ENCODE peak calls at places on chromosome 10, in four cellular contexts. One of them, this sample, is unnamed.

GRCh38 chr10:12980713-12981306 is 20.7 kb downstream of the CCDC3 start:
- DNase-seq in pulmonary artery endothelial cell: no peak
- DNase-seq in stimulated activated CD8-positive, alpha-beta memory T cell treated with anti-CD3 and anti-CD28 coated beads, Interleukin-7, amount 100 ng/mL, for 24 hours: no peak
- DNase-seq in prostate gland: no peak
- DNase-seq in this sample: no peak

GRCh38 chr10:30186371-30186875 is 127.0 kb upstream of the JCAD start:
- DNase-seq in stimulated activated CD8-positive, alpha-beta memory T cell treated with anti-CD3 and anti-CD28 coated beads, Interleukin-7, amount 100 ng/mL, for 24 hours: no peak
- DNase-seq in pulmonary artery endothelial cell: no peak
- DNase-seq in prostate gland: no peak
- DNase-seq in this sample: no peak

GRCh38 chr10:46020871-46021553 is 9.4 kb downstream of the NCOA4 start:
- DNase-seq in stimulated activated CD8-positive, alpha-beta memory T cell treated with anti-CD3 and anti-CD28 coated beads, Interleukin-7, amount 100 ng/mL, for 24 hours: no peak
- DNase-seq in pulmonary artery endothelial cell: no peak
- DNase-seq in prostate gland: no peak
- DNase-seq in this sample: no peak

GRCh38 chr10:5617521-5617920 is 48.9 kb downstream of the ASB13 start:
- DNase-seq in stimulated activated CD8-positive, alpha-beta memory T cell treated with anti-CD3 and anti-CD28 coated beads, Interleukin-7, amount 100 ng/mL, for 24 hours: no peak
- DNase-seq in pulmonary artery endothelial cell: no peak
- DNase-seq in prostate gland: no peak
- DNase-seq in this sample: no peak

GRCh38 chr10:119206603-119207366 is 586 bp upstream of the GRK5 start:
- DNase-seq in stimulated activated CD8-positive, alpha-beta memory T cell treated with anti-CD3 and anti-CD28 coated beads, Interleukin-7, amount 100 ng/mL, for 24 hours: peak
- DNase-seq in pulmonary artery endothelial cell: no peak
- DNase-seq in prostate gland: peak
- DNase-seq in this sample: peak

GRCh38 chr10:47253651-47254375 is 46.2 kb upstream of the GDF10 start:
- DNase-seq in prostate gland: no peak
- DNase-seq in pulmonary artery endothelial cell: no peak
- DNase-seq in stimulated activated CD8-positive, alpha-beta memory T cell treated with anti-CD3 and anti-CD28 coated beads, Interleukin-7, amount 100 ng/mL, for 24 hours: no peak
- DNase-seq in this sample: no peak

GRCh38 chr10:44380829-44381600 is 3.9 kb downstream of the CXCL12 start:
- DNase-seq in pulmonary artery endothelial cell: no peak
- DNase-seq in stimulated activated CD8-positive, alpha-beta memory T cell treated with anti-CD3 and anti-CD28 coated beads, Interleukin-7, amount 100 ng/mL, for 24 hours: no peak
- DNase-seq in prostate gland: no peak
- DNase-seq in this sample: no peak

GRCh38 chr10:93749218-93749799 is 8.4 kb upstream of the LGI1 start:
- DNase-seq in prostate gland: no peak
- DNase-seq in stimulated activated CD8-positive, alpha-beta memory T cell treated with anti-CD3 and anti-CD28 coated beads, Interleukin-7, amount 100 ng/mL, for 24 hours: no peak
- DNase-seq in pulmonary artery endothelial cell: no peak
- DNase-seq in this sample: no peak

GRCh38 chr10:78736926-78737618 is 331.7 kb upstream of the ZMIZ1 start:
- DNase-seq in prostate gland: no peak
- DNase-seq in pulmonary artery endothelial cell: no peak
- DNase-seq in stimulated activated CD8-positive, alpha-beta memory T cell treated with anti-CD3 and anti-CD28 coated beads, Interleukin-7, amount 100 ng/mL, for 24 hours: no peak
- DNase-seq in this sample: no peak

GRCh38 chr10:130301026-130301892 is 165.1 kb downstream of the GLRX3 start:
- DNase-seq in pulmonary artery endothelial cell: peak
- DNase-seq in prostate gland: peak
- DNase-seq in stimulated activated CD8-positive, alpha-beta memory T cell treated with anti-CD3 and anti-CD28 coated beads, Interleukin-7, amount 100 ng/mL, for 24 hours: peak
- DNase-seq in this sample: no peak

GRCh38 chr10:69644658-69645295 is 14.7 kb downstream of the FAM241B start:
- DNase-seq in prostate gland: peak
- DNase-seq in pulmonary artery endothelial cell: peak
- DNase-seq in stimulated activated CD8-positive, alpha-beta memory T cell treated with anti-CD3 and anti-CD28 coated beads, Interleukin-7, amount 100 ng/mL, for 24 hours: peak
- DNase-seq in this sample: no peak

GRCh38 chr10:127091354-127091753 is 105.0 kb downstream of the INSYN2A start:
- DNase-seq in pulmonary artery endothelial cell: no peak
- DNase-seq in prostate gland: no peak
- DNase-seq in stimulated activated CD8-positive, alpha-beta memory T cell treated with anti-CD3 and anti-CD28 coated beads, Interleukin-7, amount 100 ng/mL, for 24 hours: no peak
- DNase-seq in this sample: no peak

This sample was measured in omental fat pad.